ENCODE peak calls at places on chromosomes 11 and 22, in seven cellular contexts. B is fibroblast of lung, C is suprapubic skin, S is colonic mucosa, F is A549, M is GM13976, O is AG09309. Z is an unnamed sample.

GRCh38 chr11:44718057-44718456 is 8.7 kb upstream of the TSPAN18 start:
- DNase-seq in B (no peak), C (no peak), S (no peak), F (no peak), M (no peak), O (no peak), Z (no peak)

GRCh38 chr11:13110929-13111812 is 102.1 kb downstream of the RASSF10 start:
- DNase-seq in B (no peak), C (no peak), S (no peak), F (peak), M (no peak), O (no peak), Z (no peak)

GRCh38 chr22:32531955-32532818 is 57.6 kb downstream of the FBXO7 start:
- DNase-seq in B (peak), C (peak), S (peak), F (no peak), M (no peak), O (peak), Z (no peak)

GRCh38 chr11:119347242-119347641 is 737 bp upstream of the MFRP start:
- DNase-seq in B (no peak), C (no peak), S (no peak), F (no peak), M (no peak), O (no peak), Z (no peak)

GRCh38 chr22:42433754-42434153 is 1.6 kb upstream of the NFAM1 start:
- DNase-seq in B (no peak), C (no peak), S (no peak), F (no peak), M (no peak), O (no peak), Z (no peak)

GRCh38 chr11:110763249-110764011 is 51.2 kb upstream of the ARHGAP20 start:
- DNase-seq in B (peak), C (no peak), S (peak), F (no peak), M (no peak), O (peak), Z (no peak)

GRCh38 chr11:58739725-58740430 is 8.1 kb upstream of the GLYAT start:
- DNase-seq in B (no peak), C (no peak), S (no peak), F (no peak), M (no peak), O (peak), Z (no peak)

GRCh38 chr11:75311858-75312288 is 39.6 kb downstream of the ARRB1 start:
- DNase-seq in B (peak), C (peak), S (peak), F (no peak), M (no peak), O (no peak), Z (no peak)

GRCh38 chr22:35539910-35540599 is 576 bp upstream of the RASD2 start:
- DNase-seq in B (no peak), C (no peak), S (peak), F (no peak), M (peak), O (no peak), Z (peak)

GRCh38 chr11:15180212-15180814 is 65.6 kb downstream of the INSC start:
- DNase-seq in B (no peak), C (no peak), S (no peak), F (no peak), M (no peak), O (no peak), Z (no peak)

GRCh38 chr11:66843776-66844495 is 695 bp downstream of the RCE1 start:
- DNase-seq in B (no peak), C (peak), S (no peak), F (no peak), M (no peak), O (no peak), Z (no peak)

GRCh38 chr22:50314455-50315288 is 7.2 kb upstream of the PLXNB2 start:
- DNase-seq in B (no peak), C (no peak), S (peak), F (no peak), M (peak), O (no peak), Z (peak)

GRCh38 chr11:29685361-29685760 is 331.5 kb downstream of the KCNA4 start:
- DNase-seq in B (no peak), C (no peak), S (no peak), F (no peak), M (no peak), O (no peak), Z (no peak)

GRCh38 chr11:12298610-12299009 is 78.8 kb upstream of the PARVA start:
- DNase-seq in B (no peak), C (no peak), S (no peak), F (no peak), M (no peak), O (no peak), Z (no peak)

GRCh38 chr11:10322830-10323792 is 18.2 kb downstream of the ADM start:
- DNase-seq in B (peak), C (peak), S (peak), F (peak), M (peak), O (no peak), Z (peak)

GRCh38 chr11:64298966-64299846 is 952 bp upstream of the CATSPERZ start:
- DNase-seq in B (peak), C (no peak), S (peak), F (no peak), M (no peak), O (no peak), Z (peak)
- TF ChIP-seq CTCF in B (no peak), C (no peak), S (no peak), F (no peak), M (no peak), O (no peak), Z (no peak)

GRCh38 chr11:39367526-39367925 is 2091.9 kb downstream of the LRRC4C start:
- DNase-seq in B (no peak), C (no peak), S (no peak), F (no peak), M (no peak), O (no peak), Z (no peak)

GRCh38 chr11:39365809-39366436 is 2093.5 kb downstream of the LRRC4C start:
- DNase-seq in B (peak), C (no peak), S (no peak), F (peak), M (no peak), O (no peak), Z (no peak)

GRCh38 chr11:39361557-39361956 is 2097.9 kb downstream of the LRRC4C start:
- DNase-seq in B (no peak), C (no peak), S (no peak), F (no peak), M (no peak), O (no peak), Z (no peak)
- TF ChIP-seq CTCF in B (no peak), C (no peak), S (no peak), F (no peak), M (no peak), O (no peak), Z (no peak)

DNA sequence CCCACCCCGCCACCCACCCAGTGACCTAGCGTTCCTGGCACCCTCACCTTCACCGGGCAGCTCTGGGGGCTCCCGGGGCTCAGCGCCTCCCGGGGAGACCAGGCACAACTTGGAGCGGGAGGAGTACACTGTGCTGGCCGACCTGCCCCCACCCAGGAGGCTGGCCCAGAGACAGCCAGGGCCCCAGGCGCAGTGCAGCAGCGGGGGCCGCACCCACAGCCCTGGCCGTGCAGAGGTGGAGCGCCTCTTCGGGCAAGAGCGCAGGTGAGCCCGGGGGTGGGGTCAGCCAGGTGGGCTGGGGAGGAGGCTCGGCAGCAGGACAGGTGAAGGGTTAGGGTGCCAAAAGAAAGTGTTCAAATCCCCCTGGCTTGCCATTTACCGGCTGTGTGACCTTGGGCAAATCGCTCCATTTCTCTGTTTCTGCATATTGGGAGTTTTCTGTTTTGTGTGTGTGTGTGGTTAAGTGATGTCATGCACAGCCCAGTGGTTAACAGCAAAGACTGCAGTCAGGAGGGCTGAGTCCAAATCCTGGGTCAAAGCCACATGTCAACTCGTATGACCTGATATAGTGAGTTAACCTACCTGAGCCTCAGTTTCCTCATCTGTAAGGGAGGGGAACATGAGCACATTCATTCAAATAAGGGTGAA is 29.5 kb downstream of the TRIOBP start:
- DNase-seq in B (peak), C (no peak), S (no peak), F (no peak), M (peak), O (no peak), Z (no peak)
- TF ChIP-seq CTCF in B (peak), C (no peak), S (no peak), F (no peak), M (no peak), O (peak), Z (no peak)

GRCh38 chr22:25382762-25383161 is 163.3 kb downstream of the CRYBB2 start:
- DNase-seq in B (no peak), C (no peak), S (no peak), F (no peak), M (no peak), O (no peak), Z (no peak)
- TF ChIP-seq CTCF in B (peak), C (no peak), S (no peak), F (no peak), M (no peak), O (no peak), Z (peak)

GRCh38 chr22:46293591-46294260 is 2.9 kb upstream of the GTSE1 start:
- DNase-seq in B (peak), C (no peak), S (no peak), F (no peak), M (no peak), O (peak), Z (no peak)
- TF ChIP-seq CTCF in B (no peak), C (no peak), S (no peak), F (no peak), M (no peak), O (no peak), Z (no peak)

DNA sequence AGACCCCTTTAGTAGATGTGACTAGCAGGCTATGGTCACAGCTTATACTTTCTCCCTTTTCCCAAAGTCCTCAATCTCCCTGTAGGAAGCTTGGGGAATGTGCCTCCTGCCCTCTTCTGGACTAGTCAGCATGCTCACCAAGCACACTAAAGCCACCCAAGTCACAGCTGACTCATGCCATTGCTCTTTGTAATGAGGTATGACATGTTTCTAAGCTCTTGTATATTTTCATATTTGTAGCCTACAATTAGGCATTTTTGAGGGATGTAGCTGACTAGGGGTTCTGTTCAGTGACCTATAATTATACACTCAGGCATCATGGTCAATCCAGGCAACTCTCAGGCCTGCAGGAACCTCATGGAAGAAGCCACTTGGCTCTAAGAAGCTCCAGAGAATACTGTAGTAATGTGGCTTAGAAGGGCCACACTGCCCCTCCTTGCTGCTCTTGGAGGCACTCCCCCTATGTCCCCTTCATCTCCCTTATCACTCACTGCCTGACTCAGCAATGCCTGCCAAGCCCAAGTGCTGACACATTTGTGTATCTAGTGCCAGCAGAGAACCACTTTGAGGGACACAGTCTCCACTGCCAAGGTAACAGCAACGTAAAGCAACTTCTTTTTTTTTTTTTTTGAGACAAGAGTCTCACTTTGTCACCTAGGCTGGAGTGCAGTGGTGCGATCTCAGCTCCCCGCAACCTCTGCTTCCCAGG is 86.2 kb downstream of the RPL27A start:
- DNase-seq in B (peak), C (no peak), S (no peak), F (peak), M (no peak), O (no peak), Z (no peak)
- TF ChIP-seq CTCF in B (peak), C (no peak), S (no peak), F (peak), M (no peak), O (peak), Z (no peak)